ENCODE peak calls at places on chromosome 7, in four cellular contexts. S is K562, Q is GM12878, M is HL-60. T is an unnamed sample.

GRCh38 chr7:55161154-55161687 is 142.4 kb downstream of the EGFR start:
- DNase-seq in S (no peak), M (no peak), Q (no peak), T (no peak)

GRCh38 chr7:135380351-135380750 is 129.6 kb downstream of the CNOT4 start:
- DNase-seq in S (no peak), Q (no peak), M (no peak), T (no peak)

GRCh38 chr7:99030951-99031350 is 113.0 kb downstream of the SMURF1 start:
- DNase-seq in S (no peak), Q (no peak), M (no peak), T (no peak)

GRCh38 chr7:72925546-72926120 is 738 bp downstream of the POM121 start:
- DNase-seq in M (no peak), Q (no peak), S (peak; percentile 54), T (no peak)

GRCh38 chr7:54841772-54842707 is 83.0 kb upstream of the SEC61G start:
- DNase-seq in Q (no peak), S (no peak), M (peak; percentile 25), T (no peak)

GRCh38 chr7:152366662-152367061 is 69.1 kb downstream of the KMT2C start:
- DNase-seq in S (no peak), M (no peak), Q (no peak), T (no peak)

GRCh38 chr7:149860821-149861727 is 12.7 kb upstream of the ATP6V0E2 start:
- DNase-seq in Q (no peak), S (peak; percentile 85), M (no peak), T (no peak)

GRCh38 chr7:76333388-76334101 is 25.2 kb downstream of the YWHAG start:
- DNase-seq in S (no peak), M (peak; percentile 44), Q (no peak), T (no peak)

GRCh38 chr7:22935269-22935668 is 78.7 kb downstream of the HYCC1 start:
- DNase-seq in S (no peak), Q (no peak), M (no peak), T (no peak)

GRCh38 chr7:48868916-48869315 is 55.4 kb upstream of the CDC14C start:
- DNase-seq in S (no peak), Q (no peak), M (no peak), T (no peak)

GRCh38 chr7:109622320-109622719 is 1052.6 kb downstream of the DNAJB9 start:
- DNase-seq in Q (no peak), M (no peak), S (no peak), T (no peak)

DNA sequence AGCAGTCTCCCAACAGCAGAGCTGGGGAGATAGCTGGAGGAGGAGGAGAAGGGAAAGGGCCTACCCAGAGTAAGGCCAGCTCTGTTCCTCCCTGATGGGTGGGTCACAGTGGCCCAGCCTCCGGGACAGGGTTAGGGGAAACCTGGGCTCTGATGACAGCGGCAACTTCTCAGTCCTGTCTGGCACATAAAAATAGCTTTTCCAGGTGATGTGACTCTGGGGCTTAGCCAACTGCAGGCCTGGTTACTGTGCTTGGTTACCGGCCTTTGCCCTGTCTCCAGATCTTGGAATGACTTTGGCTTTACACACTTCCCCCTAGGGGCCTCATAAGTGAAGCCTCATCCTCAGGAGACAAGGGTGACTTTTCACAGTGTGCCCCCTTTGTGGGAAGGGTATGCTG is 11.9 kb upstream of the HILPDA start:
- DNase-seq in Q (no peak), S (no peak), M (no peak), T (no peak)
- TF ChIP-seq SPI1 in Q (no peak), S (no peak), M (no peak), T (no peak)

GRCh38 chr7:148288592-148289151 is 301.9 kb upstream of the C7orf33 start:
- DNase-seq in Q (no peak), S (no peak), M (no peak), T (no peak)

GRCh38 chr7:148287538-148287937 is 303.0 kb upstream of the C7orf33 start:
- DNase-seq in S (no peak), Q (no peak), M (no peak), T (no peak)

GRCh38 chr7:148289630-148290029 is 300.9 kb upstream of the C7orf33 start:
- DNase-seq in M (no peak), Q (no peak), S (no peak), T (no peak)

GRCh38 chr7:148291799-148292198 is 298.8 kb upstream of the C7orf33 start:
- DNase-seq in M (no peak), S (no peak), Q (no peak), T (no peak)

DNA sequence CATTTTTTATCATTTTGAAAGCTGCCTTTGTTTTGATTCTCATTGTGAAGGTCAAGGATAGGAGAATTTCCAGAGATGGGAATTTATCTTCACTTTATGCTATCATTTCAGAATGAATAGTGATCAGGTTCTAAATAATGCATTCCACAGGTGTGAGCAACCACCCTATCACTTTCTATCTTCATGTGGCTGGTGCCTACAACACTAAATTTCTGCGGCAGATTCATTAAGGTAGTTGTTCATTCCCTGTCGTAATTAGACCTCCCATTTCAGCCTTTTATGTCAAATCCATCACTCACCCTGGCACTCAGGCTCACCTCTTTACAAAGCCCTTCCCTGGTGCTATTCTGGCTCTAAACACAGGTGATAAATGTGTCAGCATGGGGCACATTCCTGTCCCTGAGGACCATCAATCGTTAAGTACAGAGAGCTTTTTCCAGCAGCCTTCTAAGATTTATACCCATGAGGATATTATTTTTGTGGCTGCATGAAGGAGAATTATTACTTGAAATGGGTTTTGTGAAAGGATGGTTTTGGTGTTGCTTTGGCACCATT is 300.0 kb upstream of the C7orf33 start:
- DNase-seq in M (no peak), S (no peak), Q (no peak), T (no peak)
- TF ChIP-seq POLR2AphosphoS5 in M (no peak), S (no peak), Q (no peak), T (no peak)

GRCh38 chr7:15889501-15889900 is 203.0 kb upstream of the MEOX2 start:
- DNase-seq in M (peak; percentile 18), Q (no peak), S (no peak), T (no peak)
- TF ChIP-seq SPI1 in M (no peak), Q (no peak), S (no peak), T (no peak)

GRCh38 chr7:141074162-141074989 is 512 bp downstream of the TMEM178B start:
- DNase-seq in Q (no peak), S (no peak), M (no peak), T (peak; percentile 16)
- TF ChIP-seq POLR2AphosphoS5 in Q (no peak), S (no peak), M (no peak), T (no peak)

DNA sequence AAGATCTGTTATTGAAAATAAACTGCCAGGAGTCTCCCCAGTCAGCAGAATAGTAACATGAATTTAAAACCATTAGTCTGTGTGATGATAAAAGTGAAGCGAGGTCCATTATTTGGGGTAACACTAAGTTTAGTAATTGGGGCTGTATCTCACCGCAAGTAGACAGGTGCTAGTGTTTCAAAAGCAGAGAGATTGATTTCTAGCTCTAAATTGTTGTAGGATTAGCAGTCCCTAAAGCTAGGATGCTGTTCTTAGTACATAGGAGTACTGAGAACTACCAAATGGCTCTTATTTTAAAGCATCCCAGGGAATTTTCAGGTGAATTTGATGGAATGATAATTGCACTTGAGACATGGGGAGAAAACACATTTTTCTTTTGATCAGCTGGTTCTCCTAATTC is 70.5 kb downstream of the CPED1 start:
- DNase-seq in S (no peak), Q (no peak), M (no peak), T (no peak)
- TF ChIP-seq SPI1 in S (no peak), Q (no peak), M (no peak), T (no peak)

GRCh38 chr7:74284781-74285259 is 4.4 kb upstream of the CLIP2 start:
- DNase-seq in M (peak; percentile 64), Q (peak; percentile 80), S (no peak), T (no peak)
- TF ChIP-seq POLR2AphosphoS5 in M (no peak), Q (no peak), S (no peak), T (no peak)

DNA sequence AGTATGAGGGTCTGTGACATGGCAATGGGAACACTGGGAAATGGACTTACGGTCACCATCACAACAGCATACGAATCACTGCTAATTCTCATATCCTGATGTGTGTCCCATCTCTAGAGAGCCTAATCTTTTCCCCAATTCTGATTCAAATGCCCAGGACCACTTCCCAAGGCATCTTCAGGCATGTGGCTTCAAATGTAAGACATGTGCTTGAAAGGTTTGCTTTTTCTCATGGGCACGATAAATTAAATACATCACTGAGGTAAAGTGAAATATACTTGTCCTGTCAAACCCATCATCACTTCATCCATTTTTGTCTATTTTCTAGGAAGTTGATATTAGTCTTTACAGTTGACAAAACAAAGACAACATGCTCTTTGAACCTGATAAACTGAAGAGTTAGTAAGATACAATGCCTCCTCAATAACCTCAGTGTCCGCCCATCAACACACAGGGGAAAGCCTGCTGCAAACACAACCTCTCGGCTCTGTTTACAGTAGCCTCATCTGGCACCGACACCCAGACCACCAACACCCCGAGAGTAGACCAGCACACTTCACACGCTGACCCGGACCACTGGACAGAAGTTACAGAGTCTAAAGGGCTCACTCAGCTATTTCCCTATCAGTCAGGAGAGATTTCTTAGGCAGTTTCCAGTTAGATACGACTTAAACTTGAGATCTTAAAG is 24.8 kb downstream of the GRB10 start:
- DNase-seq in S (no peak), M (no peak), Q (no peak), T (no peak)
- TF ChIP-seq SPI1 in S (no peak), M (no peak), Q (no peak), T (no peak)

GRCh38 chr7:27148776-27149641 is 1.4 kb upstream of the HOXA6 start:
- DNase-seq in S (no peak), M (no peak), Q (no peak), T (no peak)

GRCh38 chr7:27147211-27148030 is at the start of gene HOXA6:
- DNase-seq in M (no peak), Q (no peak), S (no peak), T (no peak)

GRCh38 chr7:27149817-27150567 is 2.4 kb downstream of the HOXA3 start:
- DNase-seq in S (no peak), Q (no peak), M (no peak), T (no peak)

GRCh38 chr7:27146491-27147210 is 923 bp downstream of the HOXA6 start:
- DNase-seq in S (no peak), M (no peak), Q (no peak), T (no peak)

DNA sequence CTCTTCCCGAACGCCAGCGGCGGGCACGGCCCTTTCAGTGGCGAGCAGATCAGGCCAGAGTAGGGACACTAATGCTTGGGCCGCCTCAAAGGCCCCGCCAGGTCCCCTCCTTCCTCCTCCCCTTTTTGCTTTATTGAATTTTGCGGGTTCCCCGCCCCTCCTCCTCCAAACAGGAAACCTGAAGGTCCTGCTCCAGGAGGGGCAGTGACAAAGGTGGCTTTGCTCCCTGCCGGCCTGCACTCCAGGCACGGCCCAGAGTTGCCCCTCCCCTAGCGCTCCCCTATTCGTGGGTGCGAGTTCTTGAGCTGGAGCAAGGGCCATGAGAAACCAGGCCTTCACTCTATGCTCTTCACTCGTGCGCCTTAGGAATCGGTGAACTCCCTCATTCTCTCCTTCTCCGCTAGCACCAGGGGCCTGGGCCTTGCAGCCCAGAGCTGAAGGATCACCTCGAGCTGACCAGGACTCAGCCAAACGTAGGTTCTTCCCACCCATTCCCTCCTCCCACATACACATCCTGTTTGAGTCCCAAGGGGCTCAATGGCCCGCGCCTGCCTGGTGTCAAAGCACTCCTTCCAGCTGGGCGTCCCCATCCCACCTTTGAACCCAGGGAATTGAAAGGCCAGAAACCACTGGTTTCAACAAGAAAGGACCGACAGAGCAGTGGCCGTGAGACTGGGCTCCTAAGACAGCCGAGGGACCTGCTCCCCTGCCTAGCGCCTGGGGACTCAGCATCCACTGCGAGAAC is 629 bp upstream of the HOXA6 start:
- DNase-seq in M (no peak), Q (no peak), S (no peak), T (no peak)
- TF ChIP-seq POLR2AphosphoS5 in M (no peak), Q (no peak), S (no peak), T (no peak)